ENCODE peak calls at places on chromosomes 5 and 9, in six cellular contexts. P is cardiac fibroblast, M is right cardiac atrium, J is IMR-90, I is psoas muscle, R is dorsolateral prefrontal cortex. V is an unnamed sample.

GRCh38 chr5:1493413-1493812 is 30.3 kb downstream of the LPCAT1 start:
- DNase-seq in P (no peak), M (no peak), J (no peak), I (no peak), R (no peak), V (no peak)

GRCh38 chr9:123926986-123927385 is 2.9 kb downstream of the DENND1A start:
- DNase-seq in P (no peak), M (no peak), J (no peak), I (no peak), R (no peak), V (no peak)

GRCh38 chr5:62640437-62640836 is 61.8 kb downstream of the LRRC70 start:
- DNase-seq in P (no peak), M (no peak), J (no peak), I (no peak), R (no peak), V (no peak)

GRCh38 chr9:2493578-2493977 is 128.0 kb upstream of the VLDLR start:
- DNase-seq in P (no peak), M (no peak), J (no peak), I (no peak), R (no peak), V (no peak)

GRCh38 chr9:13364271-13364670 is 84.8 kb upstream of the MPDZ start:
- DNase-seq in P (no peak), M (no peak), J (no peak), I (no peak), R (no peak), V (no peak)

GRCh38 chr9:77846957-77847574 is 184.5 kb downstream of the GNAQ start:
- DNase-seq in P (peak; percentile 73), M (peak; percentile 43), J (peak; percentile 45), I (no peak), R (no peak), V (no peak)

GRCh38 chr9:121393318-121393717 is 23.3 kb upstream of the STOM start:
- DNase-seq in P (peak; percentile 35), M (no peak), J (peak; percentile 39), I (no peak), R (no peak), V (no peak)

GRCh38 chr9:35861161-35861897 is 8.9 kb downstream of the OR13J1 start:
- DNase-seq in P (no peak), M (no peak), J (no peak), I (no peak), R (no peak), V (no peak)

GRCh38 chr5:140673187-140673976 is at the start of gene DND1:
- DNase-seq in P (no peak), M (no peak), J (no peak), I (no peak), R (no peak), V (no peak)

GRCh38 chr5:57249251-57249874 is 75.5 kb downstream of the GPBP1 start:
- DNase-seq in P (no peak), M (no peak), J (no peak), I (no peak), R (no peak), V (no peak)

GRCh38 chr5:123545506-123545905 is 33.5 kb downstream of the CSNK1G3 start:
- DNase-seq in P (peak; percentile 60), M (no peak), J (no peak), I (no peak), R (no peak), V (peak; percentile 34)

GRCh38 chr5:23523031-23523430 is 15.6 kb downstream of the PRDM9 start:
- DNase-seq in P (no peak), M (no peak), J (no peak), I (no peak), R (no peak), V (no peak)

GRCh38 chr5:23525751-23526150 is 18.3 kb downstream of the PRDM9 start:
- DNase-seq in P (no peak), M (no peak), J (no peak), I (no peak), R (no peak), V (no peak)

GRCh38 chr5:23523998-23524397 is 16.6 kb downstream of the PRDM9 start:
- DNase-seq in P (no peak), M (no peak), J (no peak), I (no peak), R (no peak), V (no peak)

GRCh38 chr5:23530571-23530970 is 23.2 kb downstream of the PRDM9 start:
- DNase-seq in P (no peak), M (no peak), J (no peak), I (no peak), R (no peak), V (no peak)

DNA sequence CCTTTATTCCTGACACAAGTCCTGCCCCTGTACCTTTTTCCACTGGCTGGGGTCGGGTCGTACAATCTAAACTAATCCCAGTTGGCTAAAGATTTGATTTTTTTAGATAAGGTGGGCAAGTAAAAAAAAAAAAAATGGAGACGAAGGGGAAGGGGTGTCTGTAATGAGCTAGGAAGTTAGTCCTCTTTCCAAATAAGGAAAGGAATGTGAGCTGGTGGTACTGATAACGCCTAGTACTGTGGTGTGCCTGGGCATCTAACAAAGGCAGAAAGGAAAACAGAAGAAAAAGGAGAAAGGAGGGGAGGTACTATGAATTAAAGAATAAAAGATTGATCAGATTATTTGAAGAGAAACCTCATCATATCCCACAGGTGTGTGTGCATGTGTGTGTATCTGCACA is 21.3 kb downstream of the PRDM9 start:
- DNase-seq in P (no peak), M (no peak), J (no peak), I (no peak), R (no peak), V (no peak)
- H3K4me3 ChIP-seq in P (no peak overlapping the region), M (no peak overlapping the region), J (no peak overlapping the region), I (no peak overlapping the region), R (no peak overlapping the region), V (no peak overlapping the region)

GRCh38 chr5:42426036-42426435 is 2.8 kb downstream of the GHR start:
- DNase-seq in P (no peak), M (no peak), J (no peak), I (no peak), R (no peak), V (no peak)

GRCh38 chr5:42419294-42419693 is 3.9 kb upstream of the GHR start:
- DNase-seq in P (no peak), M (no peak), J (no peak), I (no peak), R (no peak), V (no peak)

DNA sequence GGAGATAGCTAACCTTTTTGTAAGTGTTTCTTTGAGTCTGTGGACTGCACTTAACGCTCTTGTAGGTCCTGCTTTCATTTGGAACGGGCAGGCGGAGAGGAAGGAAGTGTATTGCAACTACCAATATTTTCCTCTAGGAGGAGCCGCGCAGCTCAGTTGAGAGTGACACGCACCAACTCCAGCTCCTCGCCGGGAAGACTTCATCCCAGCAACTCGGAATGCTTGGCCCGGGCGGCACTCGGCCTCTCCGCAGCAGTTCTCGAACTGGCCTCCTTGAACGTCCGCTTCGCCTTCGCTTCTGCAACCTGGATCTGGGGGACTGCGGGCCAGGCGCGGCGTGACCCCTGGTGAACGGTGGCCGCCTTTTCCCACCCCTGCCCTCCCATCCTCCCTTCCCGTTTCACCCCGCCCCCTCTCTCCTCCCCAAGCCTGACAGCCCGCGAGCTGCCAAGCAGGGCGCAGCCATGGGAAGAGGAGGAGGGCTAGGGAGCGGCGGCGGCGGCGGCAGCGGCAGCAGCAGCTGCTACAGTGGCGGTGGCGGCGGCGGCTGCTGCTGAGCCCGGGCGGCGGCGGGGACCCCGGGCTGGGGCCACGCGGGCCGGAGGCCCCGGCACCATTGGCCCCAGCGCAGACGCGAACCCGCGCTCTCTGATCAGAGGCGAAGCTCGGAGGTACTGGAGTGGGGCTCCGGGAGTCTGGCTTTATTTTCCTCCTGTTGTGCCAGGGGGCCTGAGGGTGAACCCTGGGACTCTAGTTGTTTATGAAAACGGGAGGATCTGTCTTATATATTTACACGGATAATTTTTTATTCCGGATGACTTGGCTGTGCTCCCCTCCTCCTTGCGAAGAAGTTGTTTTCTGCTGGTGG is at the start of gene GHR:
- DNase-seq in P (peak; percentile 95), M (peak; percentile 84), J (peak; percentile 88), I (peak; percentile 81), R (peak; percentile 21), V (no peak)
- H3K4me3 ChIP-seq in P (peak within 1 kb of the TSS; percentile 69), M (peak within 1 kb of the TSS; percentile 91), J (peak within 1 kb of the TSS; percentile 63), I (peak within 1 kb of the TSS; percentile 86), R (peak within 1 kb of the TSS; percentile 65), V (no peak within 1 kb of the TSS)

DNA sequence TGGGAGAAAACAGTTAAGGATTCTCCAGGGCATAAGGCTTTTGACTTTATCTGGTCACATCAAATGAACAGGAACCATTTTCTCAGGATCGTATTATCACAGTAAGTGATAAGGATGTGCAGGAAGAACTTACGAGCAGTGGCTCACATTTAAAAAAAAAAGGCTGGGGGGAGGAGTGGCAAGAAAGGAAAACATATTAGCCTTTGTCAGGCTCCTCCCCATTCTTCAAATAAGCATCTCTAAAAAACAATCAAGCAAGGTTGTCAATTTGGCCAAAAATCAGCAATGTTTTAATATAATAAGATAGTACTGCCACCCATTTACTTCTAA is 234.4 kb upstream of the TMEM161B start:
- DNase-seq in P (peak; percentile 2), M (no peak), J (no peak), I (no peak), R (no peak), V (no peak)
- H3K4me3 ChIP-seq in P (peak overlapping the region; percentile 27), M (peak overlapping the region; percentile 88), J (peak overlapping the region; percentile 54), I (peak overlapping the region; percentile 64), R (peak overlapping the region; percentile 53), V (peak overlapping the region; percentile 93)

DNA sequence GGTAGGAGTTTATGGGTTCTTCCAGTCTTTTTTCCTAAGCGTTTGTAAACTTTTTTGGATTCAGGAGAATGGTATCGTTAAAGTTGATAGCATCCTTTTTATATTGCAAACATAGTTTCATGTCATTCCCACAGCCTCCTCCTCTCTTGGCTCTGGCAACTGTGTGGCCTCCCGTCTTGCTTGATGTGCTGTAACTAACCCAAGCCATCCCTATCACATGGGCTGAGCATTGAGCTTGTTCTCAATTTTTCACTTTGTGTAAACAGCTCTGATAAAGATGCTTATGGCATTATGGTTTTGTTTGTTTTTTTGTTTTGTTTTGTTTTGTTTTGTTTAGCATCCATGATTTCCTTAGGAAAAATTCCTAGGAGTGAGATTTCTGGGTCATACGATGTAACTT is 4.6 kb downstream of the STKLD1 start:
- DNase-seq in P (no peak), M (no peak), J (no peak), I (no peak), R (no peak), V (no peak)
- H3K4me3 ChIP-seq in P (no peak overlapping the region), M (no peak overlapping the region), J (no peak overlapping the region), I (no peak overlapping the region), R (no peak overlapping the region), V (no peak overlapping the region)

GRCh38 chr9:127850286-127850830 is 4.1 kb downstream of the ENG start:
- DNase-seq in P (no peak), M (no peak), J (no peak), I (no peak), R (no peak), V (no peak)

GRCh38 chr9:127853312-127854168 is 918 bp downstream of the ENG start:
- DNase-seq in P (peak; percentile 39), M (no peak), J (no peak), I (no peak), R (no peak), V (no peak)

GRCh38 chr9:127855522-127855921 is 1.1 kb upstream of the ENG start:
- DNase-seq in P (no peak), M (no peak), J (no peak), I (no peak), R (no peak), V (no peak)

GRCh38 chr9:127854169-127854833 is at the start of gene ENG:
- DNase-seq in P (peak; percentile 60), M (peak; percentile 95), J (peak; percentile 59), I (peak; percentile 83), R (no peak), V (no peak)

GRCh38 chr9:127852829-127853228 is 1.6 kb downstream of the ENG start:
- DNase-seq in P (no peak), M (no peak), J (no peak), I (no peak), R (no peak), V (no peak)
- H3K4me3 ChIP-seq in P (peak overlapping the region; percentile 85), M (peak overlapping the region; percentile 70), J (peak overlapping the region; percentile 56), I (peak overlapping the region; percentile 74), R (peak overlapping the region; percentile 51), V (no peak overlapping the region)